ENCODE peak calls at places on chromosomes 16 and 17, in eight cellular contexts. C is heart right ventricle; T is kidney epithelial cell; J is CD8-positive, alpha-beta T cell; H is coronary artery; B is mucosa of descending colon; A is astrocyte of the spinal cord; K is heart left ventricle. Y is an unnamed sample.
A peak's percentile ranks its signal among the peaks of the same experiment; 100 is the strongest.

GRCh38 chr16:83781-84615 is 6.0 kb downstream of the MPG start:
- DNase-seq in C (no peak), A (peak; percentile 61), T (no peak), J (no peak), H (no peak), B (no peak), K (peak; percentile 60), Y (no peak)

GRCh38 chr17:65533056-65533745 is 28.2 kb downstream of the AXIN2 start:
- DNase-seq in J (no peak), T (no peak), C (no peak), A (no peak), H (no peak), K (no peak), B (no peak), Y (no peak)

GRCh38 chr17:81479175-81479574 is 33.4 kb downstream of the ACTG1 start:
- DNase-seq in K (no peak), C (no peak), T (no peak), H (no peak), J (no peak), B (no peak), A (no peak), Y (no peak)

GRCh38 chr16:2698996-2699750 is 16.9 kb downstream of the KCTD5 start:
- DNase-seq in A (no peak), C (no peak), B (no peak), K (no peak), H (no peak), J (no peak), T (no peak), Y (peak; percentile 81)

GRCh38 chr17:35161281-35161761 is 13.7 kb downstream of the UNC45B start:
- DNase-seq in K (no peak), C (no peak), T (no peak), H (no peak), B (no peak), A (no peak), J (no peak), Y (no peak)

GRCh38 chr16:88632587-88632930 is 5.8 kb upstream of the IL17C start:
- DNase-seq in K (no peak), C (no peak), H (no peak), B (no peak), T (no peak), J (no peak), A (no peak), Y (no peak)

GRCh38 chr17:44777394-44778348 is 18.9 kb downstream of the ADAM11 start:
- DNase-seq in B (no peak), A (no peak), J (no peak), C (no peak), H (no peak), K (peak; percentile 23), T (no peak), Y (no peak)

GRCh38 chr17:34658796-34659195 is 79.4 kb downstream of the TMEM132E start:
- DNase-seq in J (no peak), C (no peak), H (no peak), K (no peak), A (no peak), T (no peak), B (no peak), Y (no peak)

GRCh38 chr17:15340966-15341365 is 431 bp downstream of the TEKT3 start:
- DNase-seq in H (no peak), K (no peak), T (no peak), C (no peak), B (no peak), A (no peak), J (no peak), Y (no peak)

GRCh38 chr16:20847577-20847976 is 41.2 kb downstream of the REXO5 start:
- DNase-seq in B (no peak), T (no peak), K (no peak), H (no peak), A (no peak), J (no peak), C (no peak), Y (no peak)

GRCh38 chr16:10839271-10839661 is 20.7 kb upstream of the TVP23A start:
- DNase-seq in B (no peak), A (no peak), C (no peak), T (no peak), H (no peak), J (no peak), K (no peak), Y (no peak)

GRCh38 chr17:41863074-41863843 is 2.0 kb downstream of the KLHL11 start:
- DNase-seq in C (no peak), T (no peak), H (no peak), K (no peak), B (no peak), A (no peak), J (no peak), Y (no peak)

GRCh38 chr16:6611535-6611934 is 721.1 kb upstream of the RBFOX1 start:
- DNase-seq in K (no peak), A (no peak), H (no peak), C (no peak), B (no peak), J (no peak), T (no peak), Y (no peak)
- TF ChIP-seq CTCF in K (no peak), A (no peak), H (no peak), C (no peak), B (no peak), J (no peak), T (no peak), Y (no peak)

DNA sequence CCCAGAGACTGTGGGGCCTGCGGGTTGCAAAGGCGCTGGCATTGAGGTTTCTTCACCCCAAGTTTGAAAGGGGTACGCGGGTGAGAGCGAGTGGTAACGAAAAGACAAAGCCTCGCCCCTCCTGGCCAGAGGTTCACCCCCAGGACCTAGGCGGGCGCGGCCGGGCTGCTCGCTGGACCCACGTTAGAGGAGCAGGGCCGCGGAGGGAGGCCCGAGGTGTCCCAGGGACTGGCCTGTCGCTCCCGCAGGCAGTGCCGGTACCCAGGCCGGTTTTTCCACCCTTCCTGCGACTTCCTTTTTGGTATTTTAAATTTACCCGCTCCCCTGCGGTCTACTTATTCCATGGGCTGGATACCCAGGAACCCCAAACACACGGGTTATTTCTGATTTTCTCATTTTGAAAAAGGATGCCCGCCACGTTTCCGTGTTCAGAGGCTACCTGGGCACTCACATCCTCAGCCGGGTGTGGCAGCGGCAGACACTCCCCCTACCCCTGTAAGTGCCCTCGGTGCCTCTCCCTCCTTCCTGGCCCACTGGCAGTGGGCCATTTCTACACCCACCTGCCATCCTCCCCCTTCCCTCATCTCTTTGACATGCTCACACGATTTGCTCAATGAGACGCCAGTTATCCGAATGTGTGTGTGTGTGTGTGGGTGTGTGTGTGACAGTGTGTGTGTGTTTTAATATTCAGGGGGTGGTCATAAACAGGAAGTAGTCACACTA is 1.6 kb upstream of the FOXL1 start:
- DNase-seq in C (no peak), J (no peak), K (no peak), T (no peak), B (no peak), A (no peak), H (no peak), Y (no peak)
- TF ChIP-seq CTCF in C (no peak), J (no peak), K (no peak), T (no peak), B (no peak), A (no peak), H (no peak), Y (no peak)

DNA sequence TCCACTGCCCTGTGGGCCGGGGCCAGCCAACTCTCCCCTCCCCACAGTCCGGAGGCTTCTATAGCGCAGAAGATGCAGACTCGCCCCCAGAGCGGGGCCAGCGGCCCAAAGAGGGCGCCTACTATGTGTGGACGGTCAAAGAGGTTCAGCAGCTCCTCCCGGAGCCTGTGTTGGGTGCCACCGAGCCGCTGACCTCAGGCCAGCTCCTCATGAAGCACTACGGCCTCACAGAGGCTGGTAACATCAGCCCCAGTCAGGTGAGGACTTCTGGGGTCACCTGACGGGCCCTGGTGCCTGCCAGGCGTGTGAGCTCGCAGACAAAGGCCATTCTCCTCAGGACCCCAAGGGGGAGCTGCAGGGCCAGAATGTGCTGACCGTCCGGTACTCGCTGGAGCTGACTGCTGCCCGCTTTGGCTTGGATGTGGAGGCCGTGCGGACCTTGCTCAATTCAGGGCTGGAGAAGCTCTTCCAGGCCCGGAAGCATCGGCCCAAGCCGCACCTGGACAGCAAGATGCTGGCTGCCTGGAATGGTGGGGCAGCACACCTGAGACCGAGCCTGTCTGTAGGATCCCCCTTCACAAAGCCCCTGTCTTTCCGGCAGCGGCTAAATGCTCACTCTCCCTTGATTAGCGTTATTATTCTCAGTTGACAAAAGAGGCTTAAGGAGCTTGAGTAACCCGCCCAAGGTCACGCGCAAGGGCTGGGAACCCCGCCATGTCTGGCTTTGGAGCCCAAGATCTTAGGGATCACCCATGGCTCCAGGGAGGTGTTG is 3.9 kb downstream of the SPATA20 start:
- DNase-seq in C (peak; percentile 84), J (no peak), K (peak; percentile 86), H (no peak), B (peak; percentile 79), T (peak; percentile 56), A (peak; percentile 81), Y (peak; percentile 92)
- TF ChIP-seq CTCF in C (peak; percentile 88), J (no peak), K (peak; percentile 66), H (peak; percentile 76), B (peak; percentile 32), T (peak; percentile 91), A (peak; percentile 89), Y (peak; percentile 89)

GRCh38 chr16:70454221-70455034 is at the start of gene FCSK:
- DNase-seq in C (peak; percentile 56), B (peak; percentile 83), K (peak; percentile 79), T (no peak), J (peak; percentile 50), H (no peak), A (peak; percentile 73), Y (no peak)
- TF ChIP-seq CTCF in C (no peak), B (no peak), K (no peak), T (no peak), J (no peak), H (no peak), A (no peak), Y (no peak)

GRCh38 chr16:50781043-50781442 is 39.2 kb downstream of the CYLD start:
- DNase-seq in T (no peak), C (no peak), H (no peak), K (no peak), A (no peak), B (no peak), J (no peak), Y (no peak)
- TF ChIP-seq CTCF in T (no peak), C (no peak), H (no peak), K (no peak), A (peak; percentile 12), B (no peak), J (no peak), Y (no peak)

Y was measured in osteocyte.